ENCODE peak calls at places on chromosomes 3 and 15, in nine cellular contexts. X is breast epithelium, D is heart right ventricle, Z is gastrocnemius medialis, Y is tibial artery, M is mammary epithelial cell, G is PC-9, C is pancreas, O is IMR-90. V is an unnamed sample.

GRCh38 chr3:32395451-32395970 is 3.9 kb downstream of the CMTM7 start:
- DNase-seq in Y (no peak), O (no peak), M (no peak), Z (no peak), C (no peak), X (no peak), D (no peak), G (no peak), V (no peak)

GRCh38 chr15:80736571-80736970 is 41.5 kb downstream of the ABHD17C start:
- DNase-seq in G (no peak), Y (no peak), Z (no peak), C (no peak), D (no peak), X (no peak), M (no peak), O (peak), V (no peak)

GRCh38 chr15:54273928-54274327 is 295.7 kb downstream of the UNC13C start:
- DNase-seq in D (no peak), Z (no peak), O (no peak), Y (no peak), X (no peak), G (no peak), M (no peak), C (no peak), V (no peak)

GRCh38 chr15:85946986-85947385 is 132.7 kb upstream of the AGBL1 start:
- DNase-seq in G (no peak), D (no peak), Y (no peak), O (no peak), M (no peak), C (no peak), Z (no peak), X (no peak), V (no peak)

GRCh38 chr3:105328338-105328730 is 38.4 kb upstream of the ALCAM start:
- DNase-seq in M (peak), Y (no peak), X (no peak), O (no peak), D (no peak), C (no peak), G (no peak), Z (no peak), V (no peak)

GRCh38 chr3:13069495-13069894 is 3.7 kb downstream of the IQSEC1 start:
- DNase-seq in M (no peak), O (no peak), Z (no peak), C (no peak), G (no peak), X (no peak), D (no peak), Y (no peak), V (no peak)

GRCh38 chr3:176584413-176585176 is 612.7 kb downstream of the TBL1XR1 start:
- DNase-seq in X (no peak), Y (no peak), M (no peak), C (no peak), G (no peak), D (no peak), O (peak), Z (no peak), V (no peak)

GRCh38 chr3:52845691-52846426 is 11.0 kb upstream of the MUSTN1 start:
- DNase-seq in G (no peak), D (no peak), Y (no peak), O (no peak), C (no peak), Z (no peak), X (no peak), M (no peak), V (no peak)

GRCh38 chr3:194075802-194076460 is 60.0 kb upstream of the HES1 start:
- DNase-seq in C (no peak), M (no peak), Z (no peak), O (no peak), Y (no peak), D (no peak), G (peak), X (no peak), V (no peak)

GRCh38 chr15:72857331-72858065 is 73.9 kb upstream of the ADPGK start:
- DNase-seq in Y (no peak), Z (no peak), O (no peak), G (no peak), C (no peak), X (no peak), D (no peak), M (no peak), V (no peak)

GRCh38 chr15:68309024-68309423 is 31.5 kb downstream of the FEM1B start:
- DNase-seq in Y (no peak), C (no peak), G (no peak), D (no peak), M (no peak), X (no peak), Z (no peak), O (peak), V (no peak)

GRCh38 chr3:190517696-190518095 is 3.8 kb downstream of the IL1RAP start:
- DNase-seq in D (no peak), C (no peak), Z (no peak), G (peak), O (peak), Y (no peak), M (peak), X (no peak), V (no peak)

GRCh38 chr15:69830425-69830824 is 267.3 kb downstream of the TLE3 start:
- DNase-seq in Z (no peak), Y (no peak), M (no peak), D (no peak), C (no peak), O (no peak), X (no peak), G (no peak), V (no peak)

GRCh38 chr3:158808697-158809096 is 6.8 kb downstream of the MFSD1 start:
- DNase-seq in M (peak), Y (no peak), Z (no peak), G (no peak), X (no peak), D (no peak), O (peak), C (no peak), V (no peak)

GRCh38 chr3:175777495-175777894 is 918.4 kb downstream of the NAALADL2 start:
- DNase-seq in M (peak), Z (no peak), C (no peak), X (no peak), G (no peak), Y (no peak), O (peak), D (no peak), V (no peak)

GRCh38 chr15:95561463-95561862 is 769.0 kb upstream of the NR2F2 start:
- DNase-seq in M (no peak), O (peak), X (no peak), C (no peak), G (no peak), D (no peak), Y (no peak), Z (no peak), V (no peak)

GRCh38 chr3:75341324-75342067 is 322.6 kb upstream of the FRG2C start:
- DNase-seq in G (no peak), C (no peak), X (no peak), O (no peak), Z (no peak), M (no peak), Y (no peak), D (no peak), V (no peak)

GRCh38 chr3:117218709-117219108 is 509.1 kb downstream of the TUSC7 start:
- DNase-seq in Y (no peak), Z (no peak), G (no peak), C (no peak), X (no peak), D (no peak), M (no peak), O (no peak), V (no peak)

GRCh38 chr15:99153026-99153535 is 48.2 kb downstream of the SYNM start:
- DNase-seq in G (no peak), Y (no peak), M (no peak), C (no peak), X (no peak), D (no peak), Z (no peak), O (no peak), V (no peak)

GRCh38 chr15:101489236-101489632 is 273 bp downstream of the PCSK6 start:
- DNase-seq in X (no peak), M (no peak), G (peak), Z (peak), O (no peak), D (peak), Y (no peak), C (peak), V (no peak)

GRCh38 chr3:78801923-78802587 is 965.7 kb downstream of the ROBO1 start:
- DNase-seq in O (peak), Y (no peak), G (no peak), X (no peak), M (peak), D (no peak), C (no peak), Z (no peak), V (no peak)
- H3K27ac ChIP-seq in O (no peak), Y (no peak), G (no peak), X (no peak), M (no peak), D (no peak), C (no peak), Z (no peak), V (no peak)

GRCh38 chr15:58761010-58761388 is 10.1 kb upstream of the MINDY2 start:
- DNase-seq in Y (no peak), O (no peak), G (no peak), X (no peak), D (no peak), C (no peak), Z (no peak), M (no peak), V (no peak)
- TF ChIP-seq CTCF in Y (no peak), O (no peak), G (no peak), X (no peak), D (no peak), C (no peak), Z (no peak), M (no peak), V (no peak)

DNA sequence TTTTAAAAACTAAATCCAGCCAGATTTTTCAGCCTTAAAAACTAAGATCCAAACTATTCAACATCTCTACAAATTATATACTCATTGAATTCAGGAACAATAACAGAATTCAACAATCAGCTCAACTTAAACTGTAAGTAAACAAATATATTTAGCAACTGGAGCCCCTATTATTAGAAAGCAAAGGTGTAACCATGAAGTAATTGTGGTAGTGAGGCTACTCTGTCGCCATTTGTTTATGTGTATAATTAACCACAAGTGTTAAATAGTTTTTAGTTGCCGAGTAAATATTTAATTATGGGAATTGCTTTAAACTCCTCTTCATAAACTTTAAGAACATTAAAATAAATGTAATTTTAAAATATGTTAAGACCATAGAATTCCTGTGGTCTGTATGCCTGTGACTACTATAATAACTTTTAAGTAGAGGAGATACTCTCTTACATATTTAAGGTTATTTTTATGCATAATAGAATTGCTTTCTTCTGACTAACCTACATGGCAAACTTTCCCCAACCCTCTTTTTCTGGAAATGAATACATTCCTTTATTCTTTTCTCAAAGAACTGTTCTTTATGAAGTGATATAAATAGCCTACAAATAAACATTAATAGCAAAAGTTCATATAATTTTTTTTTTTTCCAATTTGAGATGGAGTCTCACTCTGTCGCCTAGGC is 51.2 kb downstream of the MFN1 start:
- DNase-seq in G (no peak), Z (no peak), O (peak), Y (no peak), M (no peak), C (no peak), X (no peak), D (no peak), V (no peak)
- H3K4me3 ChIP-seq in G (no peak), Z (no peak), O (no peak), Y (no peak), M (no peak), C (no peak), X (no peak), D (no peak), V (no peak)

DNA sequence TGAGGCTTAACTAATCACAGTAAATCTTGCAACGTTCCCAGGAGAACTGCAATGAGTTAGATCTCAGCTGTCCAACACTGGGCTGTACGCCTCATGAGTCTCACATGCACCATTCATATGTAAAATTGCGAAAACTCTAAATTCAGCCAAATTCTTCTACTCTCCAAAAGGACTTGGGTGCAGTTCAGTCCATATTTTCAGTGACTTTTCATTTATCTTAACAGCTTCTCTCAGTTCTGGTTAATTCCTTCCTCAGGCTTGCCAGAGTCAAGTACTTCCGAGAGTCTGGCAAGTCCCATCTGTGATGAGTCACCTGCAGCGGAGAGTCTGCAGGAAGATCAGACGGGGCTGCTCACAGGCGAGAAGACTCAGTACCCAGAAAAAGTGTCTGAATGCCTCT is 11.5 kb downstream of the CCDC80 start:
- DNase-seq in Y (peak), M (peak), D (peak), C (no peak), G (peak), X (peak), Z (peak), O (peak), V (peak)
- H3K27ac ChIP-seq in Y (peak), M (no peak), D (peak), C (no peak), G (no peak), X (no peak), Z (peak), O (no peak), V (no peak)